ENCODE peak calls at places on chromosomes 3 and 15, in nine cellular contexts. I is IMR-90, U is Peyer's patch, B is NB4, M is transverse colon, F is ovary, O is H1, A is tibial nerve, S is heart left ventricle. K is an unnamed sample.

GRCh38 chr3:151837057-151837456 is 23.1 kb downstream of the AADAC start:
- DNase-seq in U (no peak), I (peak; percentile 89), M (no peak), A (no peak), F (no peak), O (peak; percentile 34), S (no peak), B (peak; percentile 84), K (no peak)

GRCh38 chr15:61974759-61975158 is 85.5 kb downstream of the VPS13C start:
- DNase-seq in S (no peak), O (no peak), B (no peak), I (peak; percentile 50), F (no peak), A (no peak), U (no peak), M (no peak), K (no peak)

GRCh38 chr3:51967384-51968174 is at the start of gene PCBP4:
- DNase-seq in M (peak; percentile 62), B (peak; percentile 48), A (peak; percentile 34), S (peak; percentile 87), F (peak; percentile 68), I (peak; percentile 34), O (no peak), U (peak; percentile 80), K (peak; percentile 47)

GRCh38 chr3:111080357-111080937 is 8.8 kb downstream of the NECTIN3 start:
- DNase-seq in B (peak; percentile 10), I (peak; percentile 78), M (no peak), S (no peak), U (no peak), O (no peak), F (no peak), A (no peak), K (no peak)

GRCh38 chr15:69825941-69826817 is 271.5 kb downstream of the TLE3 start:
- DNase-seq in M (no peak), A (no peak), I (no peak), F (no peak), B (no peak), S (no peak), O (no peak), U (no peak), K (no peak)

GRCh38 chr3:161558256-161558655 is 61.6 kb downstream of the OTOL1 start:
- DNase-seq in O (no peak), U (no peak), I (no peak), A (no peak), B (no peak), M (no peak), S (no peak), F (no peak), K (no peak)

GRCh38 chr15:93261845-93262244 is 172.8 kb upstream of the RGMA start:
- DNase-seq in U (no peak), O (no peak), I (no peak), F (no peak), M (no peak), S (no peak), A (no peak), B (peak; percentile 52), K (no peak)

GRCh38 chr3:161800985-161801559 is 304.5 kb downstream of the OTOL1 start:
- DNase-seq in U (no peak), A (no peak), M (no peak), S (no peak), O (no peak), I (no peak), F (no peak), B (no peak), K (no peak)

GRCh38 chr15:59291214-59291551 is 81.5 kb downstream of the MYO1E start:
- DNase-seq in B (no peak), S (no peak), O (no peak), F (no peak), M (no peak), A (no peak), I (no peak), U (no peak), K (no peak)

GRCh38 chr15:59294574-59294960 is 78.1 kb downstream of the MYO1E start:
- DNase-seq in I (no peak), M (no peak), O (no peak), U (no peak), B (no peak), S (no peak), F (no peak), A (no peak), K (no peak)

GRCh38 chr15:59290311-59291213 is 82.1 kb downstream of the MYO1E start:
- DNase-seq in S (no peak), A (no peak), F (no peak), B (no peak), O (no peak), M (no peak), I (no peak), U (no peak), K (no peak)

GRCh38 chr15:59294961-59295741 is 77.5 kb downstream of the MYO1E start:
- DNase-seq in O (no peak), F (no peak), S (no peak), A (no peak), U (no peak), B (no peak), I (peak; percentile 95), M (no peak), K (no peak)

DNA sequence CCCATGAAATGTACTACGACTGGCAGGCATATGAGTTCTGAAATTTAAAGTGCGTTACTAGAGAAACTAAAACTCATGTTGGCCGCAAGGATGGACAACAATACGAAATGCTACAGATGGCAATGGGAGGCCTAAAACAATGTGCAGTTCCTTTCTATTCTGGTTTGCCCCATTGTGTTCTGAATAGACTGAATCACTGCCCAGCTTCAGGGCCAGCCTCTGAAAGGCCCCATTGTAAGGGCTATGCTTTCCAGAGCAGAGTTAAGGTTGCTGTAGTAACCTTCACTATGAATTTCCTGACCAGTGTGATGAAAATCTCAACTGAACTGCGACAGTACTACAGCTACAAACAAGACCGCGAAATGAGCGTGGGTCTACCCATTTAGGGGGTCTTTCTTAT is 80.3 kb downstream of the MYO1E start:
- DNase-seq in F (no peak), U (no peak), B (no peak), I (peak; percentile 51), S (no peak), M (no peak), A (no peak), O (no peak), K (no peak)
- H3K4me3 ChIP-seq in F (no peak overlapping the region), U (no peak overlapping the region), B (no peak overlapping the region), I (no peak overlapping the region), S (no peak overlapping the region), M (no peak overlapping the region), A (no peak overlapping the region), O (no peak overlapping the region), K (no peak overlapping the region)

DNA sequence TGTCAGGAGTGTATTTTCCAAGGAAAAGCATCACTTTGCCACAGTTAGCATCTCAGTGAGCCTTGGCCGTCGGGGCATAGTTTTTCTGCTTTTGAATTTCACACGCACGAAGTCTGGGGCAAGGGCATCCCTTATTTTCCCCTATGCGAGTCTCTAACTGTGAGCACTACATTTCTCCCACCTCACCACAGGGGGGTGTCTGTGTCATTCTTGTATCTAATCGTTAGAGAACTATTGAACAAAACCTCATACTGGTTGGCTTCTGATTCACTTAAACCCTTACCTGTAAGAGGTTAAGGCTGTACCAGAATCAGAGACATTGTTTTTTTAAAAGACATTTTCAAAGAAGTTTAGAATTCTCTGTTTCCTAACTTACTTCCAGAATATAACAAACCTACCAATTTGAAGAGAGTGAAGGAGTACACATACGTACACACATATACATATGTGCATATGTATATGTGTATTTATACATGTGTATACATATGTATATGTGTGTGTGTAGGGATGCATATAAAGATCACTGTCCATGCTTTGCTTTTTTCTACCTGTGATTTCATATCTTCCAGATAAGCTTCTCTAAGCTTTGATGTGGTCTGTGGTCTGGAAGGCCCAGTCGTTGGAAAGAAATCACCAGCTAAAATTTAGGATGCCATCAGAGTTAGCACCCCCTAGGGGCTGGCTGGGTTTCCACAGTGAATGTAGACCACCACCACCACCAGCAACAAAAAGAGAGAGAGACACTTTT is 49.4 kb downstream of the MYZAP start:
- DNase-seq in I (peak; percentile 12), O (no peak), S (no peak), U (no peak), A (no peak), F (no peak), M (no peak), B (peak; percentile 34), K (no peak)
- TF ChIP-seq CTCF in I (peak; percentile 38), O (peak; percentile 59), S (no peak), U (peak; percentile 45), A (no peak), F (no peak), M (peak; percentile 37), B (peak; percentile 54), K (no peak)

DNA sequence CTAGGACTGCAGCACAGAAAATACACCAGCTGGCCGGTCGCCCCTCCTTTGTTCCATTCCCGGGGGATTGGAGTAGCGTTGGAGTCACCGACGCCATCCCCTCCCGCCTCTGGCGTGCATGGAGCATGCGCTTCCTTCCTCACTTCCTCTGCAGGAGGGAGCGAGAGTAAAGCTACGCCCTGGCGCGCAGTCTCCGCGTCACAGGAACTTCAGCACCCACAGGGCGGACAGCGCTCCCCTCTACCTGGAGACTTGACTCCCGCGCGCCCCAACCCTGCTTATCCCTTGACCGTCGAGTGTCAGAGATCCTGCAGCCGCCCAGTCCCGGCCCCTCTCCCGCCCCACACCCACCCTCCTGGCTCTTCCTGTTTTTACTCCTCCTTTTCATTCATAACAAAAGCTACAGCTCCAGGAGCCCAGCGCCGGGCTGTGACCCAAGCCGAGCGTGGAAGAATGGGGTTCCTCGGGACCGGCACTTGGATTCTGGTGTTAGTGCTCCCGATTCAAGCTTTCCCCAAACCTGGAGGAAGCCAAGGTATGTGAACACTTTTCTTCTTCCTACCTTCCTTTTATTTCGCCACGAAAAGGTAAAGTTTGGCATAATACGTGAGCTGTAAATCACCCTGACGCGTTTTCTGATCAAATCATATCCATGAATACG is at the start of gene SCG3:
- DNase-seq in U (peak; percentile 83), I (peak; percentile 65), B (peak; percentile 88), S (peak; percentile 73), O (peak; percentile 94), A (peak; percentile 44), F (peak; percentile 53), M (peak; percentile 76), K (peak; percentile 90)
- TF ChIP-seq POLR2A in U (no peak), I (no peak), B (no peak), S (no peak), O (peak; percentile 85), A (no peak), F (no peak), M (no peak), K (no peak)

GRCh38 chr3:12188328-12188648 is 29.6 kb upstream of the TIMP4 start:
- DNase-seq in I (no peak), O (no peak), M (no peak), B (no peak), U (no peak), A (no peak), S (no peak), F (no peak), K (no peak)

GRCh38 chr3:12187448-12188327 is 29.0 kb upstream of the TIMP4 start:
- DNase-seq in M (peak; percentile 34), U (no peak), F (peak; percentile 40), A (no peak), S (peak; percentile 59), I (peak; percentile 71), B (peak; percentile 92), O (no peak), K (peak; percentile 86)

GRCh38 chr3:12190221-12190807 is 31.6 kb upstream of the TIMP4 start:
- DNase-seq in U (no peak), B (no peak), M (no peak), A (no peak), F (no peak), I (no peak), O (no peak), S (no peak), K (no peak)

GRCh38 chr3:12190832-12191231 is 32.1 kb upstream of the TIMP4 start:
- DNase-seq in B (no peak), S (no peak), I (no peak), F (no peak), O (no peak), A (no peak), M (no peak), U (no peak), K (peak; percentile 80)

GRCh38 chr3:12188681-12189287 is 30.1 kb upstream of the TIMP4 start:
- DNase-seq in U (no peak), M (no peak), B (peak; percentile 28), O (no peak), F (no peak), S (no peak), I (no peak), A (no peak), K (peak; percentile 81)
- H3K4me3 ChIP-seq in U (no peak overlapping the region), M (no peak overlapping the region), B (no peak overlapping the region), O (no peak overlapping the region), F (no peak overlapping the region), S (no peak overlapping the region), I (no peak overlapping the region), A (no peak overlapping the region), K (no peak overlapping the region)

K was measured in lower leg skin.